ENCODE peak calls at places on chromosome 3, in eight cellular contexts. D is adrenal gland, W is transverse colon, U is ovary, H is K562, Q is body of pancreas, O is A549, N is breast epithelium. Z is an unnamed sample.

GRCh38 chr3:137760341-137761098 is 3.6 kb upstream of the SOX14 start:
- DNase-seq in H (no peak), D (no peak), W (no peak), U (no peak), O (no peak), N (no peak), Q (no peak), Z (no peak)

GRCh38 chr3:114527036-114527644 is 233.3 kb downstream of the TIGIT start:
- DNase-seq in U (no peak), W (no peak), O (peak; percentile 14), D (no peak), N (no peak), H (no peak), Q (no peak), Z (no peak)

GRCh38 chr3:46356909-46357308 is 3.0 kb downstream of the CCR2 start:
- DNase-seq in Q (no peak), U (no peak), D (no peak), N (no peak), H (no peak), O (no peak), W (no peak), Z (no peak)

GRCh38 chr3:46896386-46896785 is 18.9 kb downstream of the PTH1R start:
- DNase-seq in U (no peak), W (no peak), Q (no peak), D (no peak), N (no peak), O (no peak), H (no peak), Z (no peak)

GRCh38 chr3:143247007-143247563 is 127.5 kb downstream of the CHST2 start:
- DNase-seq in U (no peak), O (no peak), H (no peak), W (no peak), Q (no peak), D (no peak), N (no peak), Z (no peak)

GRCh38 chr3:66039590-66039887 is 821 bp upstream of the MAGI1 start:
- DNase-seq in N (no peak), U (peak; percentile 19), W (peak; percentile 35), O (peak; percentile 31), H (peak; percentile 18), D (peak; percentile 66), Q (peak; percentile 47), Z (no peak)

GRCh38 chr3:147816770-147817169 is 407.6 kb downstream of the ZIC1 start:
- DNase-seq in H (no peak), W (peak; percentile 75), D (peak; percentile 25), Q (peak; percentile 7), O (peak; percentile 7), U (peak; percentile 26), N (no peak), Z (no peak)

GRCh38 chr3:40055361-40055760 is 246.0 kb downstream of the MYRIP start:
- DNase-seq in U (no peak), Q (no peak), W (no peak), O (no peak), N (no peak), H (no peak), D (no peak), Z (no peak)

GRCh38 chr3:159260049-159260662 is 458.3 kb downstream of the MFSD1 start:
- DNase-seq in D (peak; percentile 52), H (peak; percentile 19), O (peak; percentile 65), W (peak; percentile 25), U (peak; percentile 50), Q (peak; percentile 72), N (no peak), Z (no peak)

GRCh38 chr3:72848703-72849081 is 447 bp upstream of the SHQ1 start:
- DNase-seq in D (no peak), U (no peak), Q (no peak), H (peak; percentile 11), W (no peak), N (no peak), O (no peak), Z (no peak)

GRCh38 chr3:167350245-167350862 is 29.7 kb downstream of the ZBBX start:
- DNase-seq in Q (peak; percentile 4), N (no peak), W (no peak), U (no peak), D (no peak), O (peak; percentile 23), H (no peak), Z (no peak)

GRCh38 chr3:183475019-183475418 is 46.6 kb upstream of the MCF2L2 start:
- DNase-seq in N (no peak), Q (no peak), O (no peak), D (no peak), H (no peak), W (no peak), U (no peak), Z (no peak)

DNA sequence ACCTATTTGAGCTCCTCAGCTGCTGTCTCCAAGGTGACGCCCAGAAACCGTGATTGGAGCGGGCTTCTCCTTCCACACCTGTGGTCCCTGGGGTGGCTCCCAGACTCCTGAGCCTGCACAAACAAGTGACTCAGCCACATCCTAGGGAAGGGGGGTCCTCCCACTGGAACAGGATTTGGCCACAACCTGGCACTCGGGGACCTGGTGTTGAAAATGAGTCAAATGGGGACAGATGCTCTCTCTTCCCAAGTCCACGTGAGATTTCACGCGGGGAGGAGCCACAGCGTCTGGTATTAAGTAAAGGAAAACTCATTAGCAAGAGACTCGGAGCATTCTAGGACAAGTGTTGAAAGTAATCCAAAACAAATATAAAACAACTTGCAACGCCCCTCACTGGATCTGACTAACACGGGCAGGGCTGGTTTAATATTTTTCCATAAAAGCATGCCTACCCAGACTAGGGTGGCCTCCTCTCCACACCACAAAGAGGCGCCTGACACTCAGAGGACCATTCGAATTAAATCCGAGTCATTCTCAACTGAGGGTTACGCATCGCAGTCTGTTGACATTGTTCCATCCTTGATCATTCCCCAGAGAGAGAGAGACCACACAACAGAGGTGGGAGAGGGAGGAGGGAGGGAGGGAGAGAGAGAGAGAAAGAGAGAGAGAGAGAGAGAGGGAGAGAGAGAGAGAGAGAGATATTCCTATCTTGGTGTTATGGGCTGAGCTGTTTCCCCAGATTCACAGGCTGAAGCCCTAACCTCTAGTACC is 74.4 kb downstream of the MGLL start:
- DNase-seq in D (no peak), N (no peak), O (peak; percentile 96), H (no peak), Q (peak; percentile 76), W (peak; percentile 71), U (peak; percentile 37), Z (peak; percentile 59)
- TF ChIP-seq CTCF in D (peak; percentile 13), N (no peak), O (peak; percentile 38), H (no peak), Q (peak; percentile 13), W (no peak), U (no peak), Z (no peak)

GRCh38 chr3:170865209-170866094 is 4.5 kb downstream of the RPL22L1 start:
- DNase-seq in H (peak; percentile 15), U (no peak), O (peak; percentile 6), N (no peak), W (no peak), D (no peak), Q (no peak), Z (no peak)

GRCh38 chr3:170866499-170866898 is 3.5 kb downstream of the RPL22L1 start:
- DNase-seq in H (no peak), O (no peak), D (no peak), Q (no peak), U (no peak), W (no peak), N (no peak), Z (no peak)

GRCh38 chr3:170864525-170865208 is 5.3 kb downstream of the RPL22L1 start:
- DNase-seq in Q (no peak), U (no peak), N (no peak), W (no peak), D (no peak), O (peak; percentile 13), H (peak; percentile 13), Z (no peak)

GRCh38 chr3:170862618-170863374 is 7.2 kb downstream of the RPL22L1 start:
- DNase-seq in Q (no peak), O (no peak), W (no peak), N (no peak), H (no peak), D (no peak), U (no peak), Z (no peak)

DNA sequence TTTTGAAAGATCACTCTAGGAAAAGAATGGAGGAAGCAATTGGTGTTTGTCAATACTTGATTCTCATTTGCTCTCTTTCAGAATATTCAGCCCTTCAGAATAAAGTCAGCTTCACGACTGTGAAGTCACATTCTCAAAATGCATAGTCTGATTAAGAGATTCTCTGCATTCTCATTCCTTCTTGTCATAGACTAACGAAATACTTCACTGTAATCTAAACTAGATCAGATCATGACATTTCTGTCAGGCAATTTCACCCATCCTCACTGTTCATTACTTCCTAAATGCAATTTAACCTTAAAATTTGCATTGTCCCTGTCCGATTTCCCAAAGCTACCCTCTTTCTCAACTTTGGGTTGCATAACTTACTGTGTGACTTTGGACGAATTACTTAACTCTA is 6.2 kb downstream of the RPL22L1 start:
- DNase-seq in Q (no peak), H (no peak), N (no peak), U (no peak), W (no peak), D (no peak), O (no peak), Z (no peak)
- TF ChIP-seq POLR2A in Q (no peak), H (no peak), N (no peak), U (no peak), W (no peak), D (no peak), O (no peak), Z (no peak)

GRCh38 chr3:19946291-19946831 is 536 bp upstream of the RAB5A start:
- DNase-seq in N (no peak), W (no peak), H (no peak), U (no peak), Q (no peak), O (no peak), D (peak; percentile 45), Z (no peak)
- TF ChIP-seq CTCF in N (no peak), W (no peak), H (no peak), U (no peak), Q (no peak), O (no peak), D (no peak), Z (no peak)

GRCh38 chr3:134918448-134918847 is 123.4 kb downstream of the EPHB1 start:
- DNase-seq in H (no peak), D (no peak), Q (no peak), O (no peak), N (no peak), U (no peak), W (no peak), Z (no peak)
- TF ChIP-seq POLR2A in H (no peak), D (no peak), Q (no peak), O (no peak), N (no peak), U (no peak), W (no peak), Z (no peak)

GRCh38 chr3:123724306-123724705 is 139.5 kb upstream of the HACD2 start:
- DNase-seq in D (no peak), N (no peak), O (peak; percentile 21), H (no peak), W (no peak), U (no peak), Q (no peak), Z (no peak)
- TF ChIP-seq CTCF in D (no peak), N (no peak), O (no peak), H (no peak), W (no peak), U (no peak), Q (no peak), Z (no peak)

Z was measured in gastrocnemius medialis.